ENCODE peak calls at places on chromosomes 13 and 19, in six cellular contexts. One of them, this sample, is unnamed.

GRCh38 chr13:20953245-20953931 is 50.8 kb upstream of the XPO4 start:
- DNase-seq in HTR-8/SVneo: no peak
- DNase-seq in T-helper 1 cell: no peak
- DNase-seq in AML-193: no peak
- DNase-seq in stimulated activated CD8-positive, alpha-beta memory T cell treated with anti-CD3 and anti-CD28 coated beads, Interleukin-15, amount 100 ng/mL, for 48 hours: no peak
- DNase-seq in transverse colon: no peak
- DNase-seq in this sample: no peak

GRCh38 chr19:54431255-54431838 is 16.1 kb downstream of the TTYH1 start:
- DNase-seq in HTR-8/SVneo: no peak
- DNase-seq in T-helper 1 cell: no peak
- DNase-seq in AML-193: no peak
- DNase-seq in stimulated activated CD8-positive, alpha-beta memory T cell treated with anti-CD3 and anti-CD28 coated beads, Interleukin-15, amount 100 ng/mL, for 48 hours: no peak
- DNase-seq in transverse colon: peak; percentile 28
- DNase-seq in this sample: peak; percentile 98

GRCh38 chr13:28984825-28985224 is 164.7 kb downstream of the MTUS2 start:
- DNase-seq in HTR-8/SVneo: no peak
- DNase-seq in T-helper 1 cell: no peak
- DNase-seq in AML-193: no peak
- DNase-seq in stimulated activated CD8-positive, alpha-beta memory T cell treated with anti-CD3 and anti-CD28 coated beads, Interleukin-15, amount 100 ng/mL, for 48 hours: no peak
- DNase-seq in transverse colon: no peak
- DNase-seq in this sample: no peak

GRCh38 chr19:944171-944567 is 18.3 kb downstream of the ARID3A start:
- DNase-seq in HTR-8/SVneo: no peak
- DNase-seq in T-helper 1 cell: no peak
- DNase-seq in AML-193: no peak
- DNase-seq in stimulated activated CD8-positive, alpha-beta memory T cell treated with anti-CD3 and anti-CD28 coated beads, Interleukin-15, amount 100 ng/mL, for 48 hours: no peak
- DNase-seq in transverse colon: peak; percentile 83
- DNase-seq in this sample: no peak

GRCh38 chr13:78524936-78525335 is 78.4 kb downstream of the POU4F1 start:
- DNase-seq in HTR-8/SVneo: no peak
- DNase-seq in T-helper 1 cell: no peak
- DNase-seq in AML-193: no peak
- DNase-seq in stimulated activated CD8-positive, alpha-beta memory T cell treated with anti-CD3 and anti-CD28 coated beads, Interleukin-15, amount 100 ng/mL, for 48 hours: no peak
- DNase-seq in transverse colon: no peak
- DNase-seq in this sample: no peak

GRCh38 chr19:8640402-8641004 is 10.1 kb downstream of the NFILZ start:
- DNase-seq in HTR-8/SVneo: no peak
- DNase-seq in T-helper 1 cell: no peak
- DNase-seq in AML-193: peak; percentile 91
- DNase-seq in stimulated activated CD8-positive, alpha-beta memory T cell treated with anti-CD3 and anti-CD28 coated beads, Interleukin-15, amount 100 ng/mL, for 48 hours: no peak
- DNase-seq in transverse colon: peak; percentile 36
- DNase-seq in this sample: peak; percentile 76

GRCh38 chr13:73544175-73544574 is 485.4 kb downstream of the KLF5 start:
- DNase-seq in HTR-8/SVneo: no peak
- DNase-seq in T-helper 1 cell: no peak
- DNase-seq in AML-193: no peak
- DNase-seq in stimulated activated CD8-positive, alpha-beta memory T cell treated with anti-CD3 and anti-CD28 coated beads, Interleukin-15, amount 100 ng/mL, for 48 hours: no peak
- DNase-seq in transverse colon: no peak
- DNase-seq in this sample: no peak

GRCh38 chr19:5057860-5058259 is 88.9 kb downstream of the KDM4B start:
- DNase-seq in HTR-8/SVneo: peak; percentile 18
- DNase-seq in T-helper 1 cell: no peak
- DNase-seq in AML-193: no peak
- DNase-seq in stimulated activated CD8-positive, alpha-beta memory T cell treated with anti-CD3 and anti-CD28 coated beads, Interleukin-15, amount 100 ng/mL, for 48 hours: no peak
- DNase-seq in transverse colon: no peak
- DNase-seq in this sample: no peak

GRCh38 chr13:45105895-45106294 is 14.4 kb upstream of the GTF2F2 start:
- DNase-seq in HTR-8/SVneo: no peak
- DNase-seq in T-helper 1 cell: no peak
- DNase-seq in AML-193: no peak
- DNase-seq in stimulated activated CD8-positive, alpha-beta memory T cell treated with anti-CD3 and anti-CD28 coated beads, Interleukin-15, amount 100 ng/mL, for 48 hours: no peak
- DNase-seq in transverse colon: no peak
- DNase-seq in this sample: no peak

GRCh38 chr13:66348745-66349720 is 881.1 kb downstream of the PCDH9 start:
- DNase-seq in HTR-8/SVneo: no peak
- DNase-seq in T-helper 1 cell: no peak
- DNase-seq in AML-193: no peak
- DNase-seq in stimulated activated CD8-positive, alpha-beta memory T cell treated with anti-CD3 and anti-CD28 coated beads, Interleukin-15, amount 100 ng/mL, for 48 hours: no peak
- DNase-seq in transverse colon: no peak
- DNase-seq in this sample: peak; percentile 13

GRCh38 chr19:41264581-41265375 is 606 bp downstream of the HNRNPUL1 start:
- DNase-seq in HTR-8/SVneo: peak; percentile 52
- DNase-seq in T-helper 1 cell: peak; percentile 33
- DNase-seq in AML-193: no peak
- DNase-seq in stimulated activated CD8-positive, alpha-beta memory T cell treated with anti-CD3 and anti-CD28 coated beads, Interleukin-15, amount 100 ng/mL, for 48 hours: peak; percentile 48
- DNase-seq in transverse colon: peak; percentile 65
- DNase-seq in this sample: peak; percentile 61

GRCh38 chr13:99398916-99399622 is 91.9 kb upstream of the GPR183 start:
- DNase-seq in HTR-8/SVneo: no peak
- DNase-seq in T-helper 1 cell: no peak
- DNase-seq in AML-193: no peak
- DNase-seq in stimulated activated CD8-positive, alpha-beta memory T cell treated with anti-CD3 and anti-CD28 coated beads, Interleukin-15, amount 100 ng/mL, for 48 hours: no peak
- DNase-seq in transverse colon: no peak
- DNase-seq in this sample: no peak

GRCh38 chr19:13006431-13007281 is 11.4 kb downstream of the NFIX start:
- DNase-seq in HTR-8/SVneo: no peak
- DNase-seq in T-helper 1 cell: no peak
- DNase-seq in AML-193: no peak
- DNase-seq in stimulated activated CD8-positive, alpha-beta memory T cell treated with anti-CD3 and anti-CD28 coated beads, Interleukin-15, amount 100 ng/mL, for 48 hours: no peak
- DNase-seq in transverse colon: no peak
- DNase-seq in this sample: no peak

GRCh38 chr13:101579291-101579802 is 126.9 kb downstream of the ITGBL1 start:
- DNase-seq in HTR-8/SVneo: no peak
- DNase-seq in T-helper 1 cell: no peak
- DNase-seq in AML-193: no peak
- DNase-seq in stimulated activated CD8-positive, alpha-beta memory T cell treated with anti-CD3 and anti-CD28 coated beads, Interleukin-15, amount 100 ng/mL, for 48 hours: no peak
- DNase-seq in transverse colon: no peak
- DNase-seq in this sample: no peak

GRCh38 chr13:41713405-41713804 is 247.5 kb downstream of the VWA8 start:
- DNase-seq in HTR-8/SVneo: no peak
- DNase-seq in T-helper 1 cell: no peak
- DNase-seq in AML-193: no peak
- DNase-seq in stimulated activated CD8-positive, alpha-beta memory T cell treated with anti-CD3 and anti-CD28 coated beads, Interleukin-15, amount 100 ng/mL, for 48 hours: no peak
- DNase-seq in transverse colon: no peak
- DNase-seq in this sample: no peak

GRCh38 chr13:29239653-29240525 is 355.6 kb downstream of the SLC7A1 start:
- DNase-seq in HTR-8/SVneo: no peak
- DNase-seq in T-helper 1 cell: no peak
- DNase-seq in AML-193: no peak
- DNase-seq in stimulated activated CD8-positive, alpha-beta memory T cell treated with anti-CD3 and anti-CD28 coated beads, Interleukin-15, amount 100 ng/mL, for 48 hours: no peak
- DNase-seq in transverse colon: no peak
- DNase-seq in this sample: no peak

GRCh38 chr13:42055500-42056085 is 7.1 kb downstream of the DGKH start:
- DNase-seq in HTR-8/SVneo: no peak
- DNase-seq in T-helper 1 cell: no peak
- DNase-seq in AML-193: no peak
- DNase-seq in stimulated activated CD8-positive, alpha-beta memory T cell treated with anti-CD3 and anti-CD28 coated beads, Interleukin-15, amount 100 ng/mL, for 48 hours: no peak
- DNase-seq in transverse colon: no peak
- DNase-seq in this sample: no peak

GRCh38 chr19:1491114-1491848 is at the start of gene REEP6:
- DNase-seq in HTR-8/SVneo: no peak
- DNase-seq in T-helper 1 cell: no peak
- DNase-seq in AML-193: no peak
- DNase-seq in stimulated activated CD8-positive, alpha-beta memory T cell treated with anti-CD3 and anti-CD28 coated beads, Interleukin-15, amount 100 ng/mL, for 48 hours: no peak
- DNase-seq in transverse colon: no peak
- DNase-seq in this sample: peak; percentile 30

GRCh38 chr19:6424190-6424938 is at the start of gene KHSRP:
- DNase-seq in HTR-8/SVneo: peak; percentile 99
- DNase-seq in T-helper 1 cell: no peak
- DNase-seq in AML-193: no peak
- DNase-seq in stimulated activated CD8-positive, alpha-beta memory T cell treated with anti-CD3 and anti-CD28 coated beads, Interleukin-15, amount 100 ng/mL, for 48 hours: no peak
- DNase-seq in transverse colon: no peak
- DNase-seq in this sample: no peak

GRCh38 chr13:51643114-51643881 is 59.0 kb downstream of the WDFY2 start:
- DNase-seq in HTR-8/SVneo: peak; percentile 65
- DNase-seq in T-helper 1 cell: no peak
- DNase-seq in AML-193: no peak
- DNase-seq in stimulated activated CD8-positive, alpha-beta memory T cell treated with anti-CD3 and anti-CD28 coated beads, Interleukin-15, amount 100 ng/mL, for 48 hours: no peak
- DNase-seq in transverse colon: no peak
- DNase-seq in this sample: no peak

GRCh38 chr19:9911524-9911923 is 24.8 kb downstream of the OLFM2 start:
- DNase-seq in HTR-8/SVneo: no peak
- DNase-seq in T-helper 1 cell: no peak
- DNase-seq in AML-193: no peak
- DNase-seq in stimulated activated CD8-positive, alpha-beta memory T cell treated with anti-CD3 and anti-CD28 coated beads, Interleukin-15, amount 100 ng/mL, for 48 hours: no peak
- DNase-seq in transverse colon: no peak
- DNase-seq in this sample: no peak

GRCh38 chr13:97253581-97254293 is 31.6 kb downstream of the MBNL2 start:
- DNase-seq in HTR-8/SVneo: no peak
- DNase-seq in T-helper 1 cell: no peak
- DNase-seq in AML-193: no peak
- DNase-seq in stimulated activated CD8-positive, alpha-beta memory T cell treated with anti-CD3 and anti-CD28 coated beads, Interleukin-15, amount 100 ng/mL, for 48 hours: no peak
- DNase-seq in transverse colon: no peak
- DNase-seq in this sample: no peak

GRCh38 chr13:21606251-21606650 is 2.3 kb upstream of the MICU2 start:
- DNase-seq in HTR-8/SVneo: no peak
- DNase-seq in T-helper 1 cell: no peak
- DNase-seq in AML-193: no peak
- DNase-seq in stimulated activated CD8-positive, alpha-beta memory T cell treated with anti-CD3 and anti-CD28 coated beads, Interleukin-15, amount 100 ng/mL, for 48 hours: no peak
- DNase-seq in transverse colon: no peak
- DNase-seq in this sample: no peak

GRCh38 chr19:6737873-6738725 is 719 bp upstream of the GPR108 start:
- DNase-seq in HTR-8/SVneo: peak; percentile 72
- DNase-seq in T-helper 1 cell: peak; percentile 65
- DNase-seq in AML-193: peak; percentile 64
- DNase-seq in stimulated activated CD8-positive, alpha-beta memory T cell treated with anti-CD3 and anti-CD28 coated beads, Interleukin-15, amount 100 ng/mL, for 48 hours: peak; percentile 69
- DNase-seq in transverse colon: peak; percentile 97
- DNase-seq in this sample: peak; percentile 100

GRCh38 chr13:110062077-110062776 is 244.7 kb downstream of the COL4A1 start:
- DNase-seq in HTR-8/SVneo: no peak
- DNase-seq in T-helper 1 cell: no peak
- DNase-seq in AML-193: no peak
- DNase-seq in stimulated activated CD8-positive, alpha-beta memory T cell treated with anti-CD3 and anti-CD28 coated beads, Interleukin-15, amount 100 ng/mL, for 48 hours: no peak
- DNase-seq in transverse colon: no peak
- DNase-seq in this sample: peak; percentile 32

GRCh38 chr19:13906525-13906904 is 514 bp downstream of the CC2D1A start:
- DNase-seq in HTR-8/SVneo: no peak
- DNase-seq in T-helper 1 cell: peak; percentile 18
- DNase-seq in AML-193: no peak
- DNase-seq in stimulated activated CD8-positive, alpha-beta memory T cell treated with anti-CD3 and anti-CD28 coated beads, Interleukin-15, amount 100 ng/mL, for 48 hours: no peak
- DNase-seq in transverse colon: peak; percentile 82
- DNase-seq in this sample: peak; percentile 63

GRCh38 chr13:24187185-24187584 is 26.7 kb downstream of the SPATA13 start:
- DNase-seq in HTR-8/SVneo: no peak
- DNase-seq in T-helper 1 cell: no peak
- DNase-seq in AML-193: no peak
- DNase-seq in stimulated activated CD8-positive, alpha-beta memory T cell treated with anti-CD3 and anti-CD28 coated beads, Interleukin-15, amount 100 ng/mL, for 48 hours: no peak
- DNase-seq in transverse colon: no peak
- DNase-seq in this sample: no peak

GRCh38 chr13:23966221-23966690 is 69.0 kb upstream of the C1QTNF9B start:
- DNase-seq in HTR-8/SVneo: no peak
- DNase-seq in T-helper 1 cell: no peak
- DNase-seq in AML-193: no peak
- DNase-seq in stimulated activated CD8-positive, alpha-beta memory T cell treated with anti-CD3 and anti-CD28 coated beads, Interleukin-15, amount 100 ng/mL, for 48 hours: no peak
- DNase-seq in transverse colon: no peak
- DNase-seq in this sample: no peak

GRCh38 chr13:72536668-72537399 is 190.6 kb downstream of the MZT1 start:
- DNase-seq in HTR-8/SVneo: no peak
- DNase-seq in T-helper 1 cell: no peak
- DNase-seq in AML-193: no peak
- DNase-seq in stimulated activated CD8-positive, alpha-beta memory T cell treated with anti-CD3 and anti-CD28 coated beads, Interleukin-15, amount 100 ng/mL, for 48 hours: no peak
- DNase-seq in transverse colon: peak; percentile 15
- DNase-seq in this sample: no peak

GRCh38 chr19:6736169-6736916 is 1.0 kb downstream of the GPR108 start:
- DNase-seq in HTR-8/SVneo: peak; percentile 81
- DNase-seq in T-helper 1 cell: peak; percentile 53
- DNase-seq in AML-193: peak; percentile 78
- DNase-seq in stimulated activated CD8-positive, alpha-beta memory T cell treated with anti-CD3 and anti-CD28 coated beads, Interleukin-15, amount 100 ng/mL, for 48 hours: peak; percentile 65
- DNase-seq in transverse colon: peak; percentile 84
- DNase-seq in this sample: peak; percentile 79

GRCh38 chr19:33241091-33241529 is 15.5 kb upstream of the SLC7A10 start:
- DNase-seq in HTR-8/SVneo: no peak
- DNase-seq in T-helper 1 cell: no peak
- DNase-seq in AML-193: no peak
- DNase-seq in stimulated activated CD8-positive, alpha-beta memory T cell treated with anti-CD3 and anti-CD28 coated beads, Interleukin-15, amount 100 ng/mL, for 48 hours: no peak
- DNase-seq in transverse colon: no peak
- DNase-seq in this sample: no peak

GRCh38 chr13:42720116-42720857 is 61.1 kb upstream of the FAM216B start:
- DNase-seq in HTR-8/SVneo: peak; percentile 54
- DNase-seq in T-helper 1 cell: no peak
- DNase-seq in AML-193: no peak
- DNase-seq in stimulated activated CD8-positive, alpha-beta memory T cell treated with anti-CD3 and anti-CD28 coated beads, Interleukin-15, amount 100 ng/mL, for 48 hours: no peak
- DNase-seq in transverse colon: peak; percentile 55
- DNase-seq in this sample: peak; percentile 73

GRCh38 chr13:21616205-21616604 is 12.2 kb upstream of the MICU2 start:
- DNase-seq in HTR-8/SVneo: no peak
- DNase-seq in T-helper 1 cell: no peak
- DNase-seq in AML-193: no peak
- DNase-seq in stimulated activated CD8-positive, alpha-beta memory T cell treated with anti-CD3 and anti-CD28 coated beads, Interleukin-15, amount 100 ng/mL, for 48 hours: no peak
- DNase-seq in transverse colon: no peak
- DNase-seq in this sample: no peak

GRCh38 chr19:8042900-8043299 is 9.7 kb upstream of the CCL25 start:
- DNase-seq in HTR-8/SVneo: no peak
- DNase-seq in T-helper 1 cell: no peak
- DNase-seq in AML-193: no peak
- DNase-seq in stimulated activated CD8-positive, alpha-beta memory T cell treated with anti-CD3 and anti-CD28 coated beads, Interleukin-15, amount 100 ng/mL, for 48 hours: no peak
- DNase-seq in transverse colon: no peak
- DNase-seq in this sample: no peak

GRCh38 chr19:54339646-54340358 is 840 bp upstream of the LILRA4 start:
- DNase-seq in HTR-8/SVneo: no peak
- DNase-seq in T-helper 1 cell: no peak
- DNase-seq in AML-193: peak; percentile 37
- DNase-seq in stimulated activated CD8-positive, alpha-beta memory T cell treated with anti-CD3 and anti-CD28 coated beads, Interleukin-15, amount 100 ng/mL, for 48 hours: no peak
- DNase-seq in transverse colon: no peak
- DNase-seq in this sample: no peak

GRCh38 chr13:36163809-36164308 is 32.7 kb upstream of the DCLK1 start:
- DNase-seq in HTR-8/SVneo: no peak
- DNase-seq in T-helper 1 cell: no peak
- DNase-seq in AML-193: no peak
- DNase-seq in stimulated activated CD8-positive, alpha-beta memory T cell treated with anti-CD3 and anti-CD28 coated beads, Interleukin-15, amount 100 ng/mL, for 48 hours: no peak
- DNase-seq in transverse colon: peak; percentile 19
- DNase-seq in this sample: peak; percentile 77

GRCh38 chr19:4375620-4376228 is 24.6 kb downstream of the SH3GL1 start:
- DNase-seq in HTR-8/SVneo: no peak
- DNase-seq in T-helper 1 cell: no peak
- DNase-seq in AML-193: no peak
- DNase-seq in stimulated activated CD8-positive, alpha-beta memory T cell treated with anti-CD3 and anti-CD28 coated beads, Interleukin-15, amount 100 ng/mL, for 48 hours: no peak
- DNase-seq in transverse colon: peak; percentile 38
- DNase-seq in this sample: peak; percentile 56

GRCh38 chr13:39364797-39365468 is 238.1 kb downstream of the LHFPL6 start:
- DNase-seq in HTR-8/SVneo: no peak
- DNase-seq in T-helper 1 cell: no peak
- DNase-seq in AML-193: no peak
- DNase-seq in stimulated activated CD8-positive, alpha-beta memory T cell treated with anti-CD3 and anti-CD28 coated beads, Interleukin-15, amount 100 ng/mL, for 48 hours: no peak
- DNase-seq in transverse colon: no peak
- DNase-seq in this sample: no peak

This sample was measured in body of pancreas.